ENCODE peak calls at places on chromosomes 12 and 14, in six cellular contexts. M, G, R, K, F and C are unnamed samples.
A peak's percentile ranks its signal among the peaks of the same experiment; 100 is the strongest.

GRCh38 chr12:58584885-58585284 is 335.4 kb downstream of the LRIG3 start:
- DNase-seq in R (no peak), K (no peak), M (no peak), G (no peak), F (no peak), C (no peak)

GRCh38 chr14:64303471-64303917 is 9.3 kb upstream of the ESR2 start:
- DNase-seq in R (peak; percentile 82), G (no peak), F (no peak), K (no peak), M (peak; percentile 49), C (peak; percentile 48)

GRCh38 chr12:42921741-42922511 is 332.4 kb upstream of the PRICKLE1 start:
- DNase-seq in R (no peak), M (no peak), G (no peak), K (no peak), F (no peak), C (peak; percentile 43)

GRCh38 chr12:41846718-41847117 is 298.0 kb downstream of the GXYLT1 start:
- DNase-seq in G (no peak), K (no peak), F (no peak), R (no peak), M (no peak), C (no peak)

GRCh38 chr14:67623114-67623513 is 3.4 kb downstream of the ARG2 start:
- DNase-seq in K (no peak), R (no peak), M (no peak), G (no peak), F (no peak), C (no peak)

GRCh38 chr12:90280564-90281058 is 572.0 kb upstream of the ATP2B1 start:
- DNase-seq in R (no peak), M (no peak), F (no peak), G (no peak), K (no peak), C (no peak)

GRCh38 chr14:103091041-103091882 is 3.3 kb upstream of the EXOC3L4 start:
- DNase-seq in R (peak; percentile 88), M (peak; percentile 75), F (peak; percentile 90), K (no peak), G (peak; percentile 70), C (no peak)

GRCh38 chr14:100804558-100805309 is 21.2 kb upstream of the MEG3 start:
- DNase-seq in F (no peak), M (peak; percentile 47), G (no peak), K (no peak), R (no peak), C (no peak)